ENCODE peak calls at places on chromosomes 12 and 14, in five cellular contexts. A is stimulated activated CD8-positive, alpha-beta memory T cell treated with anti-CD3 and anti-CD28 coated beads, Interleukin-15, amount 100 ng/mL, for 1 hour; X is bronchial epithelial cell; V is stimulated activated CD4-positive, alpha-beta T cell treated with anti-CD3 and anti-CD28 coated beads, Interleukin-4, amount 100 ng/mL, for 48 hours; H is activated CD4-positive, alpha-beta T cell treated with anti-CD3 and anti-CD28 coated beads, Interleukin-2, amount 50 U/mL, for 48 hours. E is an unnamed sample.

GRCh38 chr12:89451876-89452275 is 72.7 kb downstream of the GALNT4 start:
- DNase-seq in A (no peak), X (peak), V (no peak), H (no peak), E (no peak)

GRCh38 chr14:80772504-80772903 is 169.0 kb downstream of the CEP128 start:
- DNase-seq in A (no peak), X (no peak), V (no peak), H (no peak), E (no peak)

GRCh38 chr12:23950011-23950774 is 723 bp upstream of the SOX5 start:
- DNase-seq in A (no peak), X (peak), V (no peak), H (no peak), E (no peak)

GRCh38 chr14:24307575-24308341 is at the start of gene CIDEB:
- DNase-seq in A (no peak), X (peak), V (peak), H (peak), E (peak)

GRCh38 chr12:14643247-14643646 is 53.2 kb downstream of the GUCY2C start:
- DNase-seq in A (no peak), X (no peak), V (no peak), H (no peak), E (no peak)

GRCh38 chr14:64502476-64503183 is 1.0 kb downstream of the ZBTB25 start:
- DNase-seq in A (no peak), X (peak), V (no peak), H (no peak), E (peak)

GRCh38 chr14:55136868-55137785 is 8.1 kb downstream of the LGALS3 start:
- DNase-seq in A (no peak), X (no peak), V (no peak), H (no peak), E (no peak)

GRCh38 chr12:124369055-124369900 is 74.4 kb downstream of the RFLNA start:
- DNase-seq in A (no peak), X (no peak), V (no peak), H (no peak), E (no peak)

GRCh38 chr14:21384494-21384851 is 654 bp upstream of the SUPT16H start:
- DNase-seq in A (peak), X (no peak), V (no peak), H (no peak), E (no peak)

GRCh38 chr12:93621986-93622385 is 49.5 kb downstream of the SOCS2 start:
- DNase-seq in A (no peak), X (no peak), V (no peak), H (no peak), E (no peak)

GRCh38 chr12:94690199-94690695 is 39.9 kb upstream of the TMCC3 start:
- DNase-seq in A (no peak), X (no peak), V (no peak), H (no peak), E (no peak)

GRCh38 chr12:46921754-46922113 is 95.9 kb upstream of the SLC38A4 start:
- DNase-seq in A (no peak), X (peak), V (no peak), H (no peak), E (no peak)

GRCh38 chr14:98234208-98234607 is 1037.8 kb downstream of the BCL11B start:
- DNase-seq in A (no peak), X (peak), V (peak), H (peak), E (no peak)

GRCh38 chr14:45198551-45198950 is 54.5 kb downstream of the MIS18BP1 start:
- DNase-seq in A (no peak), X (peak), V (no peak), H (no peak), E (no peak)

GRCh38 chr14:31942216-31942841 is 134.8 kb upstream of the ARHGAP5 start:
- DNase-seq in A (no peak), X (no peak), V (no peak), H (no peak), E (no peak)

GRCh38 chr12:104902125-104902524 is 56.0 kb downstream of the SLC41A2 start:
- DNase-seq in A (no peak), X (no peak), V (no peak), H (no peak), E (no peak)

GRCh38 chr12:98417303-98417702 is 98.1 kb upstream of the TMPO start:
- DNase-seq in A (no peak), X (no peak), V (no peak), H (no peak), E (no peak)